ENCODE peak calls at places on chromosomes 4 and X, in eight cellular contexts. I is GM06990, C is neural progenitor cell, G is cardiac muscle cell, K is ovary, Q is cardiac fibroblast, D is choroid plexus epithelial cell, S is AG04449. M is an unnamed sample.

GRCh38 chr4:55008166-55009056 is 117.0 kb downstream of the KDR start:
- DNase-seq in I (peak), C (peak), G (peak), K (no peak), Q (peak), D (no peak), S (no peak), M (no peak)

GRCh38 chr4:156959298-156959702 is 12.3 kb downstream of the PDGFC start:
- DNase-seq in I (no peak), C (no peak), G (no peak), K (no peak), Q (no peak), D (peak), S (peak), M (no peak)

GRCh38 chr4:160580581-160580980 is 1477.7 kb downstream of the RAPGEF2 start:
- DNase-seq in I (no peak), C (no peak), G (no peak), K (no peak), Q (no peak), D (no peak), S (no peak), M (no peak)

GRCh38 chr4:56264861-56265260 is 122.4 kb downstream of the AASDH start:
- DNase-seq in I (no peak), C (no peak), G (no peak), K (no peak), Q (no peak), D (no peak), S (no peak), M (no peak)

GRCh38 chrX:27597506-27597905 is 7.4 kb downstream of the DCAF8L2 start:
- DNase-seq in I (no peak), C (no peak), G (no peak), K (no peak), Q (peak), D (peak), S (no peak), M (no peak)

GRCh38 chrX:119826399-119826959 is 26.3 kb downstream of the UPF3B start:
- DNase-seq in I (peak), C (no peak), G (no peak), K (no peak), Q (peak), D (peak), S (no peak), M (no peak)

GRCh38 chrX:42107495-42108139 is 184.3 kb upstream of the CASK start:
- DNase-seq in I (peak), C (no peak), G (no peak), K (no peak), Q (no peak), D (no peak), S (no peak), M (no peak)

GRCh38 chr4:44425614-44426208 is 22.9 kb downstream of the KCTD8 start:
- DNase-seq in I (no peak), C (peak), G (peak), K (no peak), Q (peak), D (peak), S (no peak), M (no peak)

GRCh38 chrX:48937065-48937907 is 18.5 kb upstream of the PIM2 start:
- DNase-seq in I (peak), C (peak), G (peak), K (no peak), Q (peak), D (peak), S (no peak), M (no peak)

GRCh38 chrX:119015407-119016242 is 41.2 kb downstream of the LONRF3 start:
- DNase-seq in I (peak), C (no peak), G (no peak), K (peak), Q (peak), D (peak), S (peak), M (peak)

GRCh38 chr4:177485528-177485927 is 43.3 kb upstream of the AGA start:
- DNase-seq in I (no peak), C (no peak), G (no peak), K (no peak), Q (peak), D (no peak), S (no peak), M (no peak)

GRCh38 chr4:39083164-39083563 is 21.1 kb downstream of the KLHL5 start:
- DNase-seq in I (no peak), C (no peak), G (no peak), K (no peak), Q (peak), D (peak), S (no peak), M (no peak)

GRCh38 chr4:128830906-128831525 is 21.5 kb downstream of the JADE1 start:
- DNase-seq in I (no peak), C (no peak), G (no peak), K (no peak), Q (no peak), D (peak), S (no peak), M (no peak)

GRCh38 chr4:65399131-65399530 is 271.2 kb downstream of the EPHA5 start:
- DNase-seq in I (no peak), C (no peak), G (no peak), K (no peak), Q (no peak), D (no peak), S (no peak), M (no peak)

GRCh38 chr4:6290769-6291547 is 21.3 kb downstream of the WFS1 start:
- DNase-seq in I (no peak), C (no peak), G (no peak), K (no peak), Q (no peak), D (no peak), S (no peak), M (no peak)

GRCh38 chr4:8035371-8035780 is 95.7 kb upstream of the AFAP1 start:
- DNase-seq in I (no peak), C (no peak), G (no peak), K (no peak), Q (peak), D (peak), S (no peak), M (no peak)

GRCh38 chrX:117376460-117376859 is 740.1 kb downstream of the KLHL13 start:
- DNase-seq in I (no peak), C (no peak), G (no peak), K (no peak), Q (no peak), D (no peak), S (no peak), M (peak)

GRCh38 chr4:115670930-115671329 is 557.5 kb upstream of the NDST4 start:
- DNase-seq in I (no peak), C (no peak), G (no peak), K (no peak), Q (no peak), D (no peak), S (no peak), M (no peak)

GRCh38 chr4:6466756-6467381 is 5.5 kb downstream of the PPP2R2C start:
- DNase-seq in I (no peak), C (no peak), G (no peak), K (no peak), Q (no peak), D (no peak), S (no peak), M (no peak)

GRCh38 chrX:16462912-16463311 is 187.0 kb upstream of the S100G start:
- DNase-seq in I (no peak), C (no peak), G (no peak), K (no peak), Q (peak), D (no peak), S (peak), M (no peak)

GRCh38 chr4:7938513-7939376 is 916 bp downstream of the AFAP1 start:
- DNase-seq in I (no peak), C (peak), G (peak), K (peak), Q (peak), D (peak), S (no peak), M (no peak)

GRCh38 chr4:53189011-53189410 is 176.8 kb downstream of the SCFD2 start:
- DNase-seq in I (no peak), C (no peak), G (no peak), K (no peak), Q (peak), D (peak), S (peak), M (no peak)

GRCh38 chr4:52912608-52913007 is 50.5 kb downstream of the RASL11B start:
- DNase-seq in I (no peak), C (no peak), G (no peak), K (no peak), Q (peak), D (peak), S (no peak), M (no peak)

GRCh38 chr4:173880897-173881296 is 350.9 kb upstream of the HAND2 start:
- DNase-seq in I (no peak), C (no peak), G (no peak), K (no peak), Q (no peak), D (no peak), S (no peak), M (no peak)

GRCh38 chr4:140557831-140558435 is 10.8 kb downstream of the UCP1 start:
- DNase-seq in I (no peak), C (no peak), G (no peak), K (no peak), Q (no peak), D (no peak), S (no peak), M (no peak)

GRCh38 chr4:102759835-102760644 is 728 bp downstream of the MANBA start:
- DNase-seq in I (no peak), C (peak), G (peak), K (peak), Q (peak), D (peak), S (no peak), M (no peak)

GRCh38 chr4:7988437-7988836 is 48.8 kb upstream of the AFAP1 start:
- DNase-seq in I (no peak), C (no peak), G (no peak), K (no peak), Q (peak), D (peak), S (peak), M (no peak)

GRCh38 chr4:87589531-87589930 is 18.8 kb upstream of the DSPP start:
- DNase-seq in I (no peak), C (no peak), G (no peak), K (no peak), Q (peak), D (peak), S (peak), M (no peak)

GRCh38 chr4:158630893-158631292 is 40.8 kb downstream of the C4orf46 start:
- DNase-seq in I (no peak), C (peak), G (no peak), K (no peak), Q (peak), D (peak), S (no peak), M (no peak)

GRCh38 chrX:153600032-153600373 is 1.1 kb upstream of the CCNQ start:
- DNase-seq in I (no peak), C (no peak), G (no peak), K (no peak), Q (peak), D (no peak), S (no peak), M (no peak)

GRCh38 chrX:149374751-149375150 is 130.4 kb downstream of the IDS start:
- DNase-seq in I (no peak), C (no peak), G (no peak), K (no peak), Q (no peak), D (no peak), S (no peak), M (no peak)

GRCh38 chr4:156800463-156800862 is 171.1 kb downstream of the PDGFC start:
- DNase-seq in I (no peak), C (no peak), G (no peak), K (no peak), Q (no peak), D (no peak), S (no peak), M (no peak)

GRCh38 chrX:143669395-143669794 is 33.5 kb upstream of the SLITRK4 start:
- DNase-seq in I (no peak), C (peak), G (no peak), K (no peak), Q (peak), D (no peak), S (no peak), M (no peak)

DNA sequence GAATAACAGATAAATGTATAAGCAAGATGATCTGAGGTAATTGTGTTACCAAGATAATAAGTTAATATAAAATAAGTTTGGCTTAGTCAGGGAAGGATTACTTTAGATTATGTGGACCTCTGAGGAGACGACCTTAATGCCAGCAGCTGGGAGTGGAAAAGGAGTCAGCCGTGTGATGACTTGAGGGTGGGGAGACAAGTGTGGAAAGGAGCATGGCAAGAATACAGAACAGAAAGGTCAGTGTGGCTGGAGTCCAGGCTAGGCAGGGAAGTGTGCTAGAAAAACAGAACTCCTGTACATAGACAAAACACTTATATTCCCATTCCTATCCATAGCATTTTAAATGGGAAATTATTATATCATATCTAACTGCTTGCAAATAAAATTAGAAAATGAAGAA is 138.8 kb downstream of the PDLIM5 start:
- DNase-seq in I (no peak), C (no peak), G (peak), K (no peak), Q (peak), D (no peak), S (no peak), M (no peak)
- TF ChIP-seq CTCF in I (no peak), C (no peak), G (no peak), K (no peak), Q (no peak), D (no peak), S (no peak), M (no peak)

GRCh38 chrX:19589105-19589504 is 73.8 kb upstream of the MAP3K15 start:
- DNase-seq in I (no peak), C (no peak), G (no peak), K (no peak), Q (no peak), D (no peak), S (no peak), M (no peak)

GRCh38 chrX:19592952-19593351 is 77.6 kb upstream of the MAP3K15 start:
- DNase-seq in I (no peak), C (no peak), G (no peak), K (no peak), Q (no peak), D (no peak), S (no peak), M (no peak)

GRCh38 chrX:19595036-19595435 is 79.7 kb upstream of the MAP3K15 start:
- DNase-seq in I (no peak), C (no peak), G (no peak), K (no peak), Q (peak), D (no peak), S (no peak), M (no peak)

GRCh38 chrX:19599253-19599652 is 83.9 kb upstream of the MAP3K15 start:
- DNase-seq in I (no peak), C (no peak), G (no peak), K (no peak), Q (no peak), D (no peak), S (no peak), M (no peak)

DNA sequence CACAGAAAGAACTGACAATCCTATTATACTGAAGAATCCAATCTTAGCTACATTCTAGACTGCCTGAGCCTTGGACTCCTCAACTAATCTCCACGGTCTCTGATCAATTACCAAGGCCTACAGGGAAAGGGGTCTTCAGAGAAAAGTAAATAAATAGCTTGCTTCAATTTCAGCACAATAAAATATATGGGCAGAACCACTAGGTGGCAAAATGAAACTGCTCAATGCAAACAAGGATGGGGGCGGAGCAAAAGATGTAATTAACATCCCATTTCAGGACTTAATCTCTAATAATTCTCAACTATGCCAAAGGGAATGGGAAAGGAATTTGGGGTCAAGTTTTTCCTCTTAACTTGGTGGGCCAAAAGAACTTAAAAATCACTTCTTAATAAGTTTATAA is 78.4 kb upstream of the MAP3K15 start:
- DNase-seq in I (no peak), C (no peak), G (peak), K (no peak), Q (peak), D (peak), S (no peak), M (peak)
- TF ChIP-seq CTCF in I (peak), C (peak), G (peak), K (peak), Q (peak), D (peak), S (peak), M (peak)

DNA sequence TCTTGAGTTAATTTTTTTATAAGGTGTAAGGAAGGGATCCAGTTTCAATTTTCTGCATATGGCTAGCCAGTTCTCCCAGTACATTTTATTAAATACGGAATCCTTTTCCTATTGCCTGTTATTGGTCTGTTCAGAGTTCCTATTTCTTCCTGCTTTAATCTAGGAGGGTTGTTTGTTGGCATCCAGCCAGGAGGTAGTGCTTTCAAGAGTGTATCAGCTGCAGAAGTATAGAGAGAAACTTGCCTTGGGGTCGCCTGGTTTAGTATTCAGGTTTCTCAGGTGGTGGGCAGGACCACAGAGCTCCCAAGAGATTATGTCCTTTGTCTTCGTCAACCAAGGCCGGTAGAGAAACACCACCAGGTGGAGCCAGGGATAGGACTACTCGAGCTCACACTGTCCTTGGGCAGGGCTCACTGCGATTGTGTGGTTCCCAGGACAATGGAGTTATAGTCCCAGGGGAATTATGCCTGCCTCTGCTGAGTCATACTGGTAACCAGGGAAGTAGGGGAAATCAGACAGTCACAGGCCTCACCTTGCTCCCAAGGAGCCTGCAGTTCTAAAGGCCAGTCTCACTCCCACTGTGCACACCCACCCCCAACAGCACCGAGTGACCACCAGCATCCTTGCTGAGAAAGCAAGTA is 168.1 kb downstream of the VSIG4 start:
- DNase-seq in I (peak), C (peak), G (no peak), K (no peak), Q (peak), D (no peak), S (no peak), M (peak)
- TF ChIP-seq CTCF in I (peak), C (peak), G (no peak), K (no peak), Q (no peak), D (no peak), S (no peak), M (peak)

DNA sequence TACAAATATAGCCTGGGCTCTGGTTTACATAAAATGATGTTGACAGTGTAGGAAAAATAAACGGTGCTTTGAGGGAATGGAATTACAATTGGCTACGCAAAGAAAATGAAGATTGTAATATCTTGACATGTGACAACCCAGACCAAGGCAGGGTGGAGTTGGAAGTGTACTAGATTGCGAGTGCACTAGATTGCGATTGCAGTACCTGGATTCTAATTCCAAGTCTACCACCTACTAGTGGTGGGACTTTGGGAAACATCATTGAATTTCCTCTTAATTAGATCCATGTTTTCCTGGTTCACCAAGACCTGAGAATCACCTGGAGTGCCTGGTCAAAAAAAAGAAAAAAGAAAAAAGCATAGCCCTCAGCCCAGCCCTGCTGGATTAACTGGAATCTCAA is 18.6 kb downstream of the EGF start:
- DNase-seq in I (no peak), C (no peak), G (no peak), K (no peak), Q (no peak), D (no peak), S (no peak), M (no peak)
- TF ChIP-seq CTCF in I (no peak), C (no peak), G (no peak), K (no peak), Q (no peak), D (no peak), S (no peak), M (peak)

GRCh38 chrX:70009970-70010369 is 39.8 kb downstream of the AWAT2 start:
- DNase-seq in I (no peak), C (no peak), G (no peak), K (no peak), Q (no peak), D (no peak), S (no peak), M (no peak)

GRCh38 chrX:70016513-70016912 is 33.2 kb downstream of the AWAT2 start:
- DNase-seq in I (no peak), C (no peak), G (no peak), K (no peak), Q (no peak), D (no peak), S (no peak), M (no peak)

GRCh38 chrX:70009049-70009448 is 40.7 kb downstream of the AWAT2 start:
- DNase-seq in I (no peak), C (no peak), G (no peak), K (no peak), Q (no peak), D (no peak), S (no peak), M (no peak)

GRCh38 chrX:70012756-70013155 is 37.0 kb downstream of the AWAT2 start:
- DNase-seq in I (no peak), C (no peak), G (no peak), K (no peak), Q (no peak), D (no peak), S (no peak), M (no peak)

DNA sequence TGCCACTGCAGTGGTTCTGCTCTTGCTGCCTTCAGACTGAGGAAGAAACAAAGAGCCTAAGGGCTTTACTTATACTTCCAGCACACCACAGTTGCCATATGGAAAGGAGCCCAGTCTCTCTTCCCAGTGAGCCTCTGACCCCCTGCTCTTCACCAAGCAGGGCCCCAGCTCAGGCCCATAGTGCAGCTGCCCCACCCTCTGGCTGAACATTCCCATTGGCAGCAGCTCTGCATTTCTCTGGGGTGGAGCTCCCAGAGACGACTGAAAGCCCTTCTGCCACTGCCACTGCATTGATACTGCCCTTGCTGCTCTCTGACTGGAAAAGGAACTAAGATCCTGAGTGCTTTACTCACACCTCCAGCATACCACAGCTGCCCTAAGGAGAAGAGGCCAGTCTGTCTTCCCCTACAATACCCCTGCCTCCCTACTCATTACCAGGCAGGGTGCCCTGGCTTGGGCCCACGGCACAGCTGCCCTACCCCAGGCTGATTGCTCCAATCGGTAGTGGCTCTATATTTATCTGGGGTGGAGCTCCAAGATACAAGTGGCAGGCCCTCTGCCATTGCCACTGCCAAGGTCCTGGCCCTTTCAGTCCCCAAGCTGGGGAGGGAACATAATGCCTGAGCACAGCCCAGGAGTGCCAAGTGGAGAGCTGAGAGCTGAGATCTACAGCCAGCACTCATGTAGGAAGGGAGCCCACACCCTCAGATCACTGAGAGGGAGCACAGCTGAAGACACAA is 36.1 kb downstream of the AWAT2 start:
- DNase-seq in I (no peak), C (no peak), G (no peak), K (no peak), Q (peak), D (peak), S (no peak), M (no peak)
- TF ChIP-seq CTCF in I (no peak), C (no peak), G (peak), K (no peak), Q (no peak), D (no peak), S (no peak), M (no peak)